ENCODE peak calls at places on chromosomes 11 and 22, in eight cellular contexts. One of them, this sample, is unnamed.

GRCh38 chr11:65506770-65507485 is 8.1 kb downstream of the MALAT1 start:
- DNase-seq in GM06990: peak; percentile 75
- DNase-seq in kidney epithelial cell: no peak
- DNase-seq in OCI-LY7: peak; percentile 71
- DNase-seq in ovary: peak; percentile 78
- DNase-seq in astrocyte of the spinal cord: peak; percentile 64
- DNase-seq in brain microvascular endothelial cell: peak; percentile 87
- DNase-seq in mucosa of descending colon: peak; percentile 67
- DNase-seq in this sample: peak; percentile 89

GRCh38 chr11:87022254-87022653 is 15.5 kb upstream of the TMEM135 start:
- DNase-seq in OCI-LY7: no peak
- DNase-seq in mucosa of descending colon: no peak
- DNase-seq in kidney epithelial cell: no peak
- DNase-seq in astrocyte of the spinal cord: no peak
- DNase-seq in brain microvascular endothelial cell: no peak
- DNase-seq in ovary: no peak
- DNase-seq in GM06990: no peak
- DNase-seq in this sample: peak; percentile 6

GRCh38 chr11:534592-535518 is 521 bp downstream of the HRAS start:
- DNase-seq in GM06990: peak; percentile 64
- DNase-seq in astrocyte of the spinal cord: no peak
- DNase-seq in OCI-LY7: peak; percentile 54
- DNase-seq in kidney epithelial cell: no peak
- DNase-seq in mucosa of descending colon: peak; percentile 67
- DNase-seq in brain microvascular endothelial cell: no peak
- DNase-seq in ovary: peak; percentile 34
- DNase-seq in this sample: peak; percentile 60

GRCh38 chr11:76493626-76494539 is 49.1 kb downstream of the EMSY start:
- DNase-seq in brain microvascular endothelial cell: no peak
- DNase-seq in ovary: no peak
- DNase-seq in kidney epithelial cell: no peak
- DNase-seq in astrocyte of the spinal cord: no peak
- DNase-seq in GM06990: no peak
- DNase-seq in OCI-LY7: no peak
- DNase-seq in mucosa of descending colon: peak; percentile 85
- DNase-seq in this sample: no peak

GRCh38 chr11:16505481-16505880 is 149.1 kb upstream of the SOX6 start:
- DNase-seq in ovary: no peak
- DNase-seq in OCI-LY7: no peak
- DNase-seq in brain microvascular endothelial cell: no peak
- DNase-seq in kidney epithelial cell: no peak
- DNase-seq in GM06990: no peak
- DNase-seq in astrocyte of the spinal cord: no peak
- DNase-seq in mucosa of descending colon: no peak
- DNase-seq in this sample: no peak

GRCh38 chr22:50308597-50308935 is 1.1 kb upstream of the PLXNB2 start:
- DNase-seq in GM06990: peak; percentile 39
- DNase-seq in brain microvascular endothelial cell: no peak
- DNase-seq in OCI-LY7: no peak
- DNase-seq in mucosa of descending colon: peak; percentile 71
- DNase-seq in kidney epithelial cell: no peak
- DNase-seq in ovary: peak; percentile 76
- DNase-seq in astrocyte of the spinal cord: no peak
- DNase-seq in this sample: no peak

GRCh38 chr11:45655347-45655756 is 10.1 kb downstream of the CHST1 start:
- DNase-seq in GM06990: peak; percentile 33
- DNase-seq in brain microvascular endothelial cell: peak; percentile 60
- DNase-seq in kidney epithelial cell: no peak
- DNase-seq in astrocyte of the spinal cord: peak; percentile 69
- DNase-seq in OCI-LY7: peak; percentile 66
- DNase-seq in ovary: peak; percentile 83
- DNase-seq in mucosa of descending colon: peak; percentile 76
- DNase-seq in this sample: peak; percentile 51

GRCh38 chr11:14905104-14906033 is 13.3 kb upstream of the CYP2R1 start:
- DNase-seq in GM06990: peak; percentile 84
- DNase-seq in astrocyte of the spinal cord: peak; percentile 44
- DNase-seq in mucosa of descending colon: peak; percentile 57
- DNase-seq in ovary: peak; percentile 39
- DNase-seq in OCI-LY7: peak; percentile 79
- DNase-seq in kidney epithelial cell: no peak
- DNase-seq in brain microvascular endothelial cell: no peak
- DNase-seq in this sample: peak; percentile 90

GRCh38 chr11:122882809-122883681 is 486 bp downstream of the JHY start:
- DNase-seq in astrocyte of the spinal cord: no peak
- DNase-seq in mucosa of descending colon: peak; percentile 78
- DNase-seq in brain microvascular endothelial cell: peak; percentile 74
- DNase-seq in OCI-LY7: no peak
- DNase-seq in ovary: peak; percentile 63
- DNase-seq in GM06990: peak; percentile 74
- DNase-seq in kidney epithelial cell: peak; percentile 31
- DNase-seq in this sample: peak; percentile 76

GRCh38 chr11:134045799-134046635 is 22.9 kb upstream of the JAM3 start:
- DNase-seq in brain microvascular endothelial cell: no peak
- DNase-seq in astrocyte of the spinal cord: no peak
- DNase-seq in OCI-LY7: no peak
- DNase-seq in ovary: no peak
- DNase-seq in GM06990: no peak
- DNase-seq in kidney epithelial cell: no peak
- DNase-seq in mucosa of descending colon: no peak
- DNase-seq in this sample: no peak

GRCh38 chr11:78350101-78350645 is 67.4 kb downstream of the GAB2 start:
- DNase-seq in mucosa of descending colon: peak; percentile 23
- DNase-seq in brain microvascular endothelial cell: no peak
- DNase-seq in kidney epithelial cell: no peak
- DNase-seq in GM06990: no peak
- DNase-seq in ovary: peak; percentile 50
- DNase-seq in OCI-LY7: peak; percentile 20
- DNase-seq in astrocyte of the spinal cord: peak; percentile 39
- DNase-seq in this sample: no peak

GRCh38 chr11:107282195-107282594 is 175.4 kb downstream of the CWF19L2 start:
- DNase-seq in OCI-LY7: no peak
- DNase-seq in brain microvascular endothelial cell: no peak
- DNase-seq in ovary: no peak
- DNase-seq in kidney epithelial cell: no peak
- DNase-seq in GM06990: no peak
- DNase-seq in mucosa of descending colon: no peak
- DNase-seq in astrocyte of the spinal cord: no peak
- DNase-seq in this sample: no peak

GRCh38 chr11:69943066-69943465 is 123.8 kb upstream of the FGF3 start:
- DNase-seq in kidney epithelial cell: no peak
- DNase-seq in astrocyte of the spinal cord: no peak
- DNase-seq in OCI-LY7: no peak
- DNase-seq in mucosa of descending colon: peak; percentile 10
- DNase-seq in brain microvascular endothelial cell: no peak
- DNase-seq in ovary: no peak
- DNase-seq in GM06990: no peak
- DNase-seq in this sample: no peak

GRCh38 chr11:75728992-75729391 is 11.4 kb downstream of the MOGAT2 start:
- DNase-seq in ovary: no peak
- DNase-seq in GM06990: no peak
- DNase-seq in astrocyte of the spinal cord: no peak
- DNase-seq in brain microvascular endothelial cell: no peak
- DNase-seq in kidney epithelial cell: no peak
- DNase-seq in OCI-LY7: no peak
- DNase-seq in mucosa of descending colon: no peak
- DNase-seq in this sample: no peak

GRCh38 chr11:95849087-95849825 is 59.0 kb downstream of the CEP57 start:
- DNase-seq in kidney epithelial cell: peak; percentile 43
- DNase-seq in ovary: peak; percentile 61
- DNase-seq in brain microvascular endothelial cell: peak; percentile 79
- DNase-seq in GM06990: no peak
- DNase-seq in astrocyte of the spinal cord: peak; percentile 87
- DNase-seq in mucosa of descending colon: no peak
- DNase-seq in OCI-LY7: peak; percentile 24
- DNase-seq in this sample: peak; percentile 31

GRCh38 chr11:130124096-130124495 is 35.5 kb upstream of the ST14 start:
- DNase-seq in kidney epithelial cell: peak; percentile 61
- DNase-seq in GM06990: no peak
- DNase-seq in astrocyte of the spinal cord: peak; percentile 78
- DNase-seq in OCI-LY7: no peak
- DNase-seq in mucosa of descending colon: no peak
- DNase-seq in brain microvascular endothelial cell: peak; percentile 90
- DNase-seq in ovary: peak; percentile 38
- DNase-seq in this sample: peak; percentile 13

GRCh38 chr11:7971846-7972245 is 6.6 kb upstream of the NLRP10 start:
- DNase-seq in mucosa of descending colon: no peak
- DNase-seq in OCI-LY7: no peak
- DNase-seq in GM06990: no peak
- DNase-seq in kidney epithelial cell: no peak
- DNase-seq in ovary: no peak
- DNase-seq in astrocyte of the spinal cord: no peak
- DNase-seq in brain microvascular endothelial cell: no peak
- DNase-seq in this sample: no peak

GRCh38 chr11:34461215-34461614 is 22.5 kb downstream of the CAT start:
- DNase-seq in ovary: no peak
- DNase-seq in astrocyte of the spinal cord: no peak
- DNase-seq in OCI-LY7: no peak
- DNase-seq in mucosa of descending colon: no peak
- DNase-seq in kidney epithelial cell: no peak
- DNase-seq in brain microvascular endothelial cell: no peak
- DNase-seq in GM06990: no peak
- DNase-seq in this sample: no peak

GRCh38 chr11:34468209-34468841 is 29.6 kb downstream of the CAT start:
- DNase-seq in GM06990: no peak
- DNase-seq in kidney epithelial cell: no peak
- DNase-seq in OCI-LY7: peak; percentile 23
- DNase-seq in astrocyte of the spinal cord: peak; percentile 34
- DNase-seq in mucosa of descending colon: no peak
- DNase-seq in ovary: no peak
- DNase-seq in brain microvascular endothelial cell: peak; percentile 34
- DNase-seq in this sample: peak; percentile 68

GRCh38 chr11:34464591-34465036 is 25.9 kb downstream of the CAT start:
- DNase-seq in kidney epithelial cell: no peak
- DNase-seq in astrocyte of the spinal cord: no peak
- DNase-seq in mucosa of descending colon: no peak
- DNase-seq in ovary: no peak
- DNase-seq in GM06990: no peak
- DNase-seq in OCI-LY7: no peak
- DNase-seq in brain microvascular endothelial cell: no peak
- DNase-seq in this sample: no peak

DNA sequence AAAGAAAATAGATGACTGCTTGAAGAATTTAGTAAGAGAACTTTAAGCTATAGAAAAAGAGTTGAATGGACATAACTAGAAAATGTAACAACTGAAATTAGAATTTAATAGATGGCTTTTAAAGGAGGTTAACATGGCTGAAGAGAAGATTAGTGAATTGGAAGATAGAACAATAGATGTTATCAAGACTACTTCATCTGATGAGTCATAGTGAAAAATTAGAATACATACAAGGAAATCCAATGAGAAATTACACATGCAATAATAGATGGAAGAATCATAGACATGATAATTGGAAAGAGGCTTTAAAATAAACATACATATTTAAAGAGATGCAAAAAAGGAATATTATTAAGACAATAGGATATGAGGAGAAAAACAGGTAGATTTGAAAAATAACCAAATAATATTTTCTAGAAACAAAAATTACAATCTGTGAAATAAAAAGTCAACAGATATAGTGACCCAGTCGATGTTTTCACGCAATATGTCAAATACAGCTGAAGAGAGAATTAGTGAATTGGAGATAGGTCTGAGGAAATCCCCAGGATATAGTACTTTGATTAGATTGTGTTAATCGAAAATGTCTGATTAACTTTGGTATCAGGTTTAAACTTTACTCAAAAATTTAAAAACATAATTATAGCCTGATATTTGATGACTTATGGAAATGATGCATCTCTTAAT is 28.2 kb downstream of the CAT start:
- DNase-seq in brain microvascular endothelial cell: no peak
- DNase-seq in GM06990: no peak
- DNase-seq in astrocyte of the spinal cord: peak; percentile 20
- DNase-seq in ovary: no peak
- DNase-seq in kidney epithelial cell: no peak
- DNase-seq in OCI-LY7: no peak
- DNase-seq in mucosa of descending colon: no peak
- DNase-seq in this sample: no peak
- TF ChIP-seq CTCF in brain microvascular endothelial cell: no peak
- TF ChIP-seq CTCF in GM06990: no peak
- TF ChIP-seq CTCF in astrocyte of the spinal cord: no peak
- TF ChIP-seq CTCF in ovary: no peak
- TF ChIP-seq CTCF in kidney epithelial cell: no peak
- TF ChIP-seq CTCF in OCI-LY7: no peak
- TF ChIP-seq CTCF in mucosa of descending colon: no peak
- TF ChIP-seq CTCF in this sample: no peak

GRCh38 chr11:36066891-36067290 is 123.0 kb downstream of the LDLRAD3 start:
- DNase-seq in OCI-LY7: no peak
- DNase-seq in brain microvascular endothelial cell: no peak
- DNase-seq in ovary: no peak
- DNase-seq in astrocyte of the spinal cord: no peak
- DNase-seq in kidney epithelial cell: no peak
- DNase-seq in GM06990: no peak
- DNase-seq in mucosa of descending colon: no peak
- DNase-seq in this sample: no peak

GRCh38 chr11:36069576-36070214 is 125.8 kb downstream of the LDLRAD3 start:
- DNase-seq in ovary: no peak
- DNase-seq in mucosa of descending colon: no peak
- DNase-seq in OCI-LY7: no peak
- DNase-seq in kidney epithelial cell: no peak
- DNase-seq in astrocyte of the spinal cord: no peak
- DNase-seq in brain microvascular endothelial cell: no peak
- DNase-seq in GM06990: peak; percentile 58
- DNase-seq in this sample: peak; percentile 34

GRCh38 chr11:36060926-36061325 is 117.1 kb downstream of the LDLRAD3 start:
- DNase-seq in brain microvascular endothelial cell: no peak
- DNase-seq in ovary: no peak
- DNase-seq in OCI-LY7: no peak
- DNase-seq in mucosa of descending colon: no peak
- DNase-seq in GM06990: no peak
- DNase-seq in astrocyte of the spinal cord: no peak
- DNase-seq in kidney epithelial cell: no peak
- DNase-seq in this sample: no peak

GRCh38 chr11:36062796-36063380 is 119.0 kb downstream of the LDLRAD3 start:
- DNase-seq in GM06990: no peak
- DNase-seq in mucosa of descending colon: no peak
- DNase-seq in astrocyte of the spinal cord: no peak
- DNase-seq in brain microvascular endothelial cell: no peak
- DNase-seq in kidney epithelial cell: no peak
- DNase-seq in ovary: peak; percentile 29
- DNase-seq in OCI-LY7: no peak
- DNase-seq in this sample: no peak

GRCh38 chr11:36065436-36065835 is 121.6 kb downstream of the LDLRAD3 start:
- DNase-seq in mucosa of descending colon: no peak
- DNase-seq in OCI-LY7: no peak
- DNase-seq in kidney epithelial cell: no peak
- DNase-seq in GM06990: no peak
- DNase-seq in ovary: no peak
- DNase-seq in astrocyte of the spinal cord: no peak
- DNase-seq in brain microvascular endothelial cell: peak; percentile 60
- DNase-seq in this sample: no peak
- H3K4me3 ChIP-seq in mucosa of descending colon: no peak overlapping the region
- H3K4me3 ChIP-seq in OCI-LY7: no peak overlapping the region
- H3K4me3 ChIP-seq in kidney epithelial cell: no peak overlapping the region
- H3K4me3 ChIP-seq in GM06990: no peak overlapping the region
- H3K4me3 ChIP-seq in ovary: no peak overlapping the region
- H3K4me3 ChIP-seq in astrocyte of the spinal cord: no peak overlapping the region
- H3K4me3 ChIP-seq in brain microvascular endothelial cell: no peak overlapping the region
- H3K4me3 ChIP-seq in this sample: no peak overlapping the region

GRCh38 chr11:20880094-20880493 is 210.7 kb downstream of the NELL1 start:
- DNase-seq in ovary: no peak
- DNase-seq in astrocyte of the spinal cord: no peak
- DNase-seq in GM06990: no peak
- DNase-seq in mucosa of descending colon: no peak
- DNase-seq in kidney epithelial cell: no peak
- DNase-seq in brain microvascular endothelial cell: no peak
- DNase-seq in OCI-LY7: no peak
- DNase-seq in this sample: no peak
- TF ChIP-seq CTCF in ovary: no peak
- TF ChIP-seq CTCF in astrocyte of the spinal cord: no peak
- TF ChIP-seq CTCF in GM06990: no peak
- TF ChIP-seq CTCF in mucosa of descending colon: no peak
- TF ChIP-seq CTCF in kidney epithelial cell: no peak
- TF ChIP-seq CTCF in brain microvascular endothelial cell: no peak
- TF ChIP-seq CTCF in OCI-LY7: no peak
- TF ChIP-seq CTCF in this sample: no peak

GRCh38 chr22:42994917-42995562 is 19.9 kb downstream of the PACSIN2 start:
- DNase-seq in kidney epithelial cell: peak; percentile 98
- DNase-seq in mucosa of descending colon: peak; percentile 72
- DNase-seq in OCI-LY7: peak; percentile 12
- DNase-seq in GM06990: peak; percentile 34
- DNase-seq in astrocyte of the spinal cord: peak; percentile 93
- DNase-seq in brain microvascular endothelial cell: peak; percentile 83
- DNase-seq in ovary: peak; percentile 61
- DNase-seq in this sample: peak; percentile 63
- H3K4me3 ChIP-seq in kidney epithelial cell: no peak overlapping the region
- H3K4me3 ChIP-seq in mucosa of descending colon: no peak overlapping the region
- H3K4me3 ChIP-seq in OCI-LY7: no peak overlapping the region
- H3K4me3 ChIP-seq in GM06990: no peak overlapping the region
- H3K4me3 ChIP-seq in astrocyte of the spinal cord: peak overlapping the region; percentile 23
- H3K4me3 ChIP-seq in brain microvascular endothelial cell: peak overlapping the region; percentile 40
- H3K4me3 ChIP-seq in ovary: no peak overlapping the region
- H3K4me3 ChIP-seq in this sample: no peak overlapping the region

This sample was measured in GM12865.